ENCODE peak calls at places on chromosomes 4 and X, in eight cellular contexts. Y is heart left ventricle; X is upper lobe of right lung; J is lung; R is right cardiac atrium; B is activated naive CD8-positive, alpha-beta T cell treated with anti-CD3 and anti-CD28 coated beads, Interleukin-2, amount 50 U/mL, for 24 hours; A is pancreas; W is aorta. F is an unnamed sample.
A peak's percentile ranks its signal among the peaks of the same experiment; 100 is the strongest.

GRCh38 chrX:150062292-150063137 is 124.2 kb upstream of the EOLA2 start:
- ATAC-seq in J (no peak), X (peak; percentile 61), A (peak; percentile 77), W (no peak), B (no peak), Y (peak; percentile 81), R (peak; percentile 86), F (peak; percentile 33)

GRCh38 chr4:24212642-24213041 is 322.8 kb upstream of the PPARGC1A start:
- ATAC-seq in A (no peak), B (no peak), R (no peak), X (no peak), W (no peak), Y (no peak), J (no peak), F (no peak)

GRCh38 chrX:110250847-110251246 is 67.0 kb downstream of the AMMECR1 start:
- ATAC-seq in X (no peak), W (no peak), R (no peak), J (no peak), B (no peak), A (no peak), Y (no peak), F (no peak)

GRCh38 chr4:47031713-47032404 is 492 bp downstream of the GABRB1 start:
- ATAC-seq in X (peak; percentile 55), B (peak; percentile 33), A (peak; percentile 74), Y (peak; percentile 45), R (peak; percentile 66), J (peak; percentile 45), W (peak; percentile 38), F (peak; percentile 32)

GRCh38 chrX:131747173-131747572 is 203.3 kb downstream of the OR13H1 start:
- ATAC-seq in W (peak; percentile 90), R (peak; percentile 95), A (peak; percentile 97), B (no peak), J (peak; percentile 85), X (no peak), Y (peak; percentile 94), F (peak; percentile 94)

GRCh38 chr4:53987761-53988171 is 76.6 kb downstream of the CHIC2 start:
- ATAC-seq in B (peak; percentile 33), A (peak; percentile 56), R (peak; percentile 52), J (no peak), W (no peak), Y (peak; percentile 60), X (no peak), F (peak; percentile 95)

GRCh38 chr4:105620640-105621323 is 68.4 kb downstream of the ARHGEF38 start:
- ATAC-seq in X (peak; percentile 44), R (peak; percentile 74), Y (no peak), A (peak; percentile 65), J (peak; percentile 54), W (no peak), B (no peak), F (peak; percentile 68)

GRCh38 chrX:67437821-67438220 is 106.0 kb upstream of the AR start:
- ATAC-seq in X (no peak), R (no peak), J (no peak), W (no peak), A (no peak), B (no peak), Y (no peak), F (no peak)

GRCh38 chr4:170853422-170854021 is 763.8 kb upstream of the AADAT start:
- ATAC-seq in A (peak; percentile 88), X (peak; percentile 81), Y (no peak), R (no peak), B (no peak), J (no peak), W (peak; percentile 62), F (no peak)

GRCh38 chr4:102061133-102061532 is 270.6 kb downstream of the BANK1 start:
- ATAC-seq in W (no peak), R (no peak), B (no peak), A (no peak), Y (no peak), J (no peak), X (no peak), F (no peak)

GRCh38 chrX:99301990-99302389 is 1108.1 kb downstream of the PCDH19 start:
- ATAC-seq in X (no peak), B (no peak), R (no peak), Y (no peak), J (no peak), A (no peak), W (no peak), F (no peak)

F was measured in esophagus mucosa.